ENCODE peak calls at places on chromosomes 13 and 19, in five cellular contexts. L, X, E, I and V are unnamed samples.

GRCh38 chr19:53898680-53899341 is 10.3 kb upstream of the CACNG7 start:
- DNase-seq in E (no peak), L (no peak), X (no peak), I (no peak), V (no peak)

GRCh38 chr13:80338781-80339577 is 1.9 kb downstream of the SPRY2 start:
- DNase-seq in L (no peak), X (no peak), I (no peak), E (peak), V (peak)

GRCh38 chr13:101424381-101425155 is 8.3 kb upstream of the NALCN start:
- DNase-seq in X (no peak), L (no peak), I (no peak), E (no peak), V (peak)

GRCh38 chr19:46284635-46285034 is 12.2 kb upstream of the HIF3A start:
- DNase-seq in I (no peak), X (no peak), E (no peak), L (no peak), V (no peak)

GRCh38 chr13:112619730-112620639 is 32.0 kb upstream of the TUBGCP3 start:
- DNase-seq in E (peak), L (no peak), I (no peak), X (no peak), V (no peak)

GRCh38 chr19:33492951-33493350 is 28.6 kb downstream of the PEPD start:
- DNase-seq in I (no peak), L (no peak), E (no peak), X (no peak), V (no peak)

GRCh38 chr19:49801966-49802661 is 11.0 kb downstream of the FUZ start:
- DNase-seq in E (peak), I (no peak), X (no peak), L (no peak), V (peak)

GRCh38 chr13:93289842-93290241 is 63.2 kb downstream of the GPC6 start:
- DNase-seq in L (no peak), I (no peak), E (no peak), X (no peak), V (no peak)

GRCh38 chr13:43333176-43333575 is 309.8 kb downstream of the DNAJC15 start:
- DNase-seq in E (no peak), X (no peak), L (no peak), I (no peak), V (no peak)

GRCh38 chr19:44003461-44004134 is 841 bp downstream of the ZNF230 start:
- DNase-seq in X (no peak), E (no peak), I (peak), L (no peak), V (no peak)

GRCh38 chr13:32426981-32427851 is 714 bp downstream of the N4BP2L1 start:
- DNase-seq in I (peak), E (peak), L (peak), X (no peak), V (no peak)

GRCh38 chr13:26280295-26280694 is 26.4 kb downstream of the CDK8 start:
- DNase-seq in L (no peak), X (no peak), E (no peak), I (no peak), V (no peak)

GRCh38 chr13:97318532-97318931 is 96.4 kb downstream of the MBNL2 start:
- DNase-seq in L (no peak), E (no peak), I (no peak), X (no peak), V (no peak)

GRCh38 chr19:13835791-13836723 is 40.8 kb downstream of the ZSWIM4 start:
- DNase-seq in I (no peak), E (peak), L (no peak), X (no peak), V (no peak)
- H3K27ac ChIP-seq in I (peak), E (peak), L (peak), X (peak), V (peak)

DNA sequence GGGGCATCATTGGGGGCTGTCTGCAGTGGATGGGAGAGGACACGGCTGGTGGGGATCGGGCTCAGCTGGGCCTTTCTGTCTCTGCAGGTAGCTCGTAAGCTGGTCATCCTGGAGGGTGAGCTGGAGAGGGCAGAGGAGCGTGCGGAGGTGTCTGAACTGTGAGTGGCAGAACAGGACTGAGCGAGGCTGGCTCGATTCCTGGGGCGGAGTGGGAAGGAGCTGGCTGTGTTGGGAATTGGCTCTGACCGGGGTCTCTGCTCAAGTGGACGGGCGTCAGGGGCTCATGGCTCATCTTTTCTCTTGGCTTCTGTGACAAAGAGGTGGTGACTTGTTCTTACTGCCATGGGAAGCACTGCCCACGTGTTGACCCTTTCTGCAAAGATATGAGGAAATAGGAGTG is 11.6 kb downstream of the TPM4 start:
- DNase-seq in E (no peak), I (no peak), X (no peak), L (no peak), V (no peak)
- H3K27ac ChIP-seq in E (no peak), I (peak), X (no peak), L (no peak), V (no peak)

GRCh38 chr19:35347930-35348298 is 212 bp downstream of the FFAR1 start:
- DNase-seq in L (no peak), X (no peak), E (no peak), I (no peak), V (no peak)

GRCh38 chr19:35346193-35347052 is 1.3 kb upstream of the FFAR1 start:
- DNase-seq in I (no peak), X (no peak), E (no peak), L (peak), V (no peak)

GRCh38 chr19:35345671-35346111 is 2.0 kb upstream of the FFAR1 start:
- DNase-seq in I (no peak), X (no peak), E (no peak), L (no peak), V (no peak)

GRCh38 chr19:35348909-35349611 is 1.4 kb downstream of the FFAR1 start:
- DNase-seq in X (no peak), I (no peak), E (no peak), L (no peak), V (no peak)

GRCh38 chr19:35347171-35347929 is at the start of gene FFAR1:
- DNase-seq in L (no peak), E (no peak), X (no peak), I (no peak), V (no peak)
- H3K27ac ChIP-seq in L (no peak), E (no peak), X (no peak), I (no peak), V (peak)

GRCh38 chr19:12788025-12788681 is 3.1 kb upstream of the JUNB start:
- DNase-seq in X (no peak), L (no peak), I (no peak), E (no peak), V (no peak)

GRCh38 chr19:12786149-12786870 is 5.0 kb upstream of the JUNB start:
- DNase-seq in L (no peak), I (no peak), E (peak), X (no peak), V (peak)

GRCh38 chr19:12786950-12787349 is 4.3 kb upstream of the JUNB start:
- DNase-seq in X (no peak), L (no peak), I (no peak), E (no peak), V (no peak)

GRCh38 chr19:12788682-12789097 is 2.6 kb upstream of the JUNB start:
- DNase-seq in I (no peak), X (no peak), E (peak), L (no peak), V (peak)

DNA sequence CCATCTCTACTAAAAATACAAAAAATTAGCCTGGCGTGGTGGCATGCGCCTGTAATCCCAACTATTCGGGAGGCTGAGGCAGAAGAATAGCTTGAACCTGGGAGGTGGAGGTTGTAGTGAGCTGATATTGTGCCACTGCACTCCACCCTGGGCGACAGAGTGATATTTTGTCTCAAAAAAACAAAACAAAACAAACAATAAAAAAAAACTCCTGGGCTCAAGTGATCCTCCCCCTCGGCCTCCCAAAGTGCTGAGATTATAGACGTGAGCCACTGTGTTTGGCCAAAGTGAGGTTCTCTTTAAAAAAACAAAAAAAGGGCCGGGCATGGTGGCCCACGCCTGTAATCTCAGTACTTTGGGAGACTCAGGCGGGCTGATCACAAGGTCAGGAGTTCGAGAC is 3.8 kb upstream of the JUNB start:
- DNase-seq in X (no peak), E (no peak), I (no peak), L (no peak), V (no peak)
- H3K27ac ChIP-seq in X (peak), E (peak), I (peak), L (no peak), V (peak)

DNA sequence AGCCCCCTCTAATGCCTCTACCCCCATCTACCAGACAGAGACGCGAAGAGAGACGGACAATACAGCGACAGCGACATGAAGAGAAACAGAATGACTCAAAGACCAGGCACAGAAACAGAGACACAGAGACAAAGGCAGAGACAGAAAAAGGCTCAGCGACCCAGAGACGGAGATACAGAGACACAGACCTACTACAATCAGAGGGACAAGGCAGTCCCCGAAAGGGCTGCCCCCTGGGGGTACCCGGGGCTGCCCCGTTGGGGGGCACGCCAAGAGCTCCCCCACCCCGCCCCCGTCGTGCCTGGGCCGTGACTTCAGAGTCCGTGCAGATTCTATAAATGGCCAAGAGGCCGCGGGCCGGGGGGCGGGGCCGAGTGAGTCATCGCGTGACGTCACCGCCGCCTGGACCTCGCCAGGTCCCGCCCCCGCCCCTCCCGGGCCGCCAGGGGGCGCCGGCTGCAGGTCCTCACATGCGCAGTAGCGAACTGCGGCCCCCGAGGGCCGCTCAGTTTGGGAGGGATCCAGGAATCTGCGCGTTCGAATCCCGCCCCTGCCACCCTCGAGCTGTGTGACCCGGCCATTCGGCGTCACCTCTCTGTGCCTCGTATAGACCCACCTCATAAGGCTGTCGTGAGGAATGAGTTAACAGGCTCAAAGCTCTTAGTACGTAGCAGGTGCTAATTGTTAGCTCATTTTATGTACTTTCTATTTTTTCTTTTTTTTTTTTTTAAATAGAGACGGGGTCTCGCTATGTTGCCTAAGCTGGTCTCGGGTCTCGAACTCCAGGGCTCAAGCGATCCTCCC is 2.7 kb upstream of the CNN1 start:
- DNase-seq in L (peak), X (no peak), E (peak), I (peak), V (peak)
- H3K27ac ChIP-seq in L (no peak), X (peak), E (peak), I (peak), V (peak)

GRCh38 chr13:73107459-73107858 is 48.7 kb downstream of the KLF5 start:
- DNase-seq in E (no peak), I (no peak), X (no peak), L (no peak), V (no peak)

GRCh38 chr13:73101608-73102007 is 42.8 kb downstream of the KLF5 start:
- DNase-seq in I (no peak), X (no peak), L (no peak), E (no peak), V (no peak)

GRCh38 chr13:73106513-73107214 is 47.9 kb downstream of the KLF5 start:
- DNase-seq in E (no peak), I (no peak), L (no peak), X (no peak), V (no peak)

GRCh38 chr13:73107970-73108369 is 49.2 kb downstream of the KLF5 start:
- DNase-seq in X (no peak), L (no peak), I (no peak), E (no peak), V (no peak)

GRCh38 chr13:73103238-73103637 is 44.4 kb downstream of the KLF5 start:
- DNase-seq in I (no peak), E (no peak), X (no peak), L (no peak), V (no peak)
- H3K27ac ChIP-seq in I (no peak), E (no peak), X (no peak), L (no peak), V (no peak)

GRCh38 chr19:41221514-41222205 is 2.6 kb downstream of the AXL start:
- DNase-seq in I (no peak), L (no peak), X (no peak), E (no peak), V (no peak)

GRCh38 chr19:41219924-41220567 is 1.0 kb downstream of the AXL start:
- DNase-seq in I (no peak), E (peak), L (no peak), X (no peak), V (peak)

GRCh38 chr19:41223431-41224234 is 4.6 kb downstream of the AXL start:
- DNase-seq in X (no peak), E (no peak), L (no peak), I (peak), V (no peak)

GRCh38 chr19:41224632-41225031 is 5.6 kb downstream of the AXL start:
- DNase-seq in X (no peak), I (no peak), L (no peak), E (no peak), V (no peak)

GRCh38 chr19:41222240-41222639 is 3.2 kb downstream of the AXL start:
- DNase-seq in L (no peak), I (no peak), E (no peak), X (no peak), V (no peak)
- H3K27ac ChIP-seq in L (no peak), I (peak), E (no peak), X (no peak), V (peak)

GRCh38 chr19:39167461-39168257 is 29.1 kb upstream of the NCCRP1 start:
- DNase-seq in L (no peak), I (no peak), X (no peak), E (no peak), V (no peak)
- H3K27ac ChIP-seq in L (no peak), I (peak), X (peak), E (peak), V (peak)

GRCh38 chr13:49786609-49787008 is 5.9 kb downstream of the KPNA3 start:
- DNase-seq in L (no peak), I (no peak), E (no peak), X (no peak), V (no peak)

GRCh38 chr13:49792550-49793324 is at the start of gene KPNA3:
- DNase-seq in L (peak), I (peak), X (peak), E (peak), V (peak)

GRCh38 chr13:49791214-49791752 is 1.2 kb downstream of the KPNA3 start:
- DNase-seq in E (no peak), L (no peak), X (no peak), I (no peak), V (no peak)

GRCh38 chr13:49791753-49792549 is 531 bp downstream of the KPNA3 start:
- DNase-seq in E (no peak), X (no peak), I (no peak), L (no peak), V (peak)

GRCh38 chr13:49789961-49790360 is 2.5 kb downstream of the KPNA3 start:
- DNase-seq in E (no peak), X (no peak), I (no peak), L (no peak), V (no peak)
- H3K27ac ChIP-seq in E (no peak), X (no peak), I (no peak), L (no peak), V (no peak)